ENCODE peak calls at places on chromosome 15, in ten cellular contexts. One of them, this sample, is unnamed.
A peak's percentile ranks its signal among the peaks of the same experiment; 100 is the strongest.

GRCh38 chr15:59206623-59207183 is at the start of gene LDHAL6B:
- DNase-seq in stimulated activated CD4-positive, alpha-beta T cell treated with anti-CD3 and anti-CD28 coated beads, Interleukin-4, amount 100 ng/mL, for 1 hour: no peak
- DNase-seq in T-helper 1 cell: no peak
- DNase-seq in glomerular endothelial cell: no peak
- DNase-seq in AG08395: no peak
- DNase-seq in astrocyte: no peak
- DNase-seq in OCI-M1: no peak
- DNase-seq in nucleus accumbens: no peak
- DNase-seq in D341Med: no peak
- DNase-seq in neural crest cell: no peak
- DNase-seq in this sample: no peak

GRCh38 chr15:57312323-57313133 is 63.8 kb upstream of the CGNL1 start:
- DNase-seq in stimulated activated CD4-positive, alpha-beta T cell treated with anti-CD3 and anti-CD28 coated beads, Interleukin-4, amount 100 ng/mL, for 1 hour: no peak
- DNase-seq in T-helper 1 cell: no peak
- DNase-seq in glomerular endothelial cell: no peak
- DNase-seq in AG08395: no peak
- DNase-seq in astrocyte: no peak
- DNase-seq in OCI-M1: no peak
- DNase-seq in nucleus accumbens: no peak
- DNase-seq in D341Med: no peak
- DNase-seq in neural crest cell: no peak
- DNase-seq in this sample: no peak

GRCh38 chr15:39804026-39804425 is 21.4 kb upstream of the FSIP1 start:
- DNase-seq in stimulated activated CD4-positive, alpha-beta T cell treated with anti-CD3 and anti-CD28 coated beads, Interleukin-4, amount 100 ng/mL, for 1 hour: no peak
- DNase-seq in T-helper 1 cell: no peak
- DNase-seq in glomerular endothelial cell: no peak
- DNase-seq in AG08395: no peak
- DNase-seq in astrocyte: peak; percentile 26
- DNase-seq in OCI-M1: peak; percentile 21
- DNase-seq in nucleus accumbens: no peak
- DNase-seq in D341Med: no peak
- DNase-seq in neural crest cell: no peak
- DNase-seq in this sample: peak; percentile 94

GRCh38 chr15:96416934-96417759 is 86.6 kb downstream of the NR2F2 start:
- DNase-seq in stimulated activated CD4-positive, alpha-beta T cell treated with anti-CD3 and anti-CD28 coated beads, Interleukin-4, amount 100 ng/mL, for 1 hour: no peak
- DNase-seq in T-helper 1 cell: no peak
- DNase-seq in glomerular endothelial cell: no peak
- DNase-seq in AG08395: no peak
- DNase-seq in astrocyte: no peak
- DNase-seq in OCI-M1: no peak
- DNase-seq in nucleus accumbens: no peak
- DNase-seq in D341Med: peak; percentile 48
- DNase-seq in neural crest cell: no peak
- DNase-seq in this sample: peak; percentile 12

GRCh38 chr15:78695849-78696248 is 54.8 kb upstream of the CHRNB4 start:
- DNase-seq in stimulated activated CD4-positive, alpha-beta T cell treated with anti-CD3 and anti-CD28 coated beads, Interleukin-4, amount 100 ng/mL, for 1 hour: no peak
- DNase-seq in T-helper 1 cell: no peak
- DNase-seq in glomerular endothelial cell: no peak
- DNase-seq in AG08395: no peak
- DNase-seq in astrocyte: no peak
- DNase-seq in OCI-M1: peak; percentile 69
- DNase-seq in nucleus accumbens: no peak
- DNase-seq in D341Med: no peak
- DNase-seq in neural crest cell: no peak
- DNase-seq in this sample: no peak

GRCh38 chr15:58355352-58355964 is 76.3 kb upstream of the LIPC start:
- DNase-seq in stimulated activated CD4-positive, alpha-beta T cell treated with anti-CD3 and anti-CD28 coated beads, Interleukin-4, amount 100 ng/mL, for 1 hour: no peak
- DNase-seq in T-helper 1 cell: no peak
- DNase-seq in glomerular endothelial cell: no peak
- DNase-seq in AG08395: no peak
- DNase-seq in astrocyte: no peak
- DNase-seq in OCI-M1: no peak
- DNase-seq in nucleus accumbens: no peak
- DNase-seq in D341Med: no peak
- DNase-seq in neural crest cell: no peak
- DNase-seq in this sample: no peak

GRCh38 chr15:100715571-100716455 is 113.4 kb downstream of the ASB7 start:
- DNase-seq in stimulated activated CD4-positive, alpha-beta T cell treated with anti-CD3 and anti-CD28 coated beads, Interleukin-4, amount 100 ng/mL, for 1 hour: no peak
- DNase-seq in T-helper 1 cell: no peak
- DNase-seq in glomerular endothelial cell: no peak
- DNase-seq in AG08395: no peak
- DNase-seq in astrocyte: no peak
- DNase-seq in OCI-M1: no peak
- DNase-seq in nucleus accumbens: no peak
- DNase-seq in D341Med: no peak
- DNase-seq in neural crest cell: no peak
- DNase-seq in this sample: no peak

GRCh38 chr15:44010114-44010513 is 183.3 kb downstream of the WDR76 start:
- DNase-seq in stimulated activated CD4-positive, alpha-beta T cell treated with anti-CD3 and anti-CD28 coated beads, Interleukin-4, amount 100 ng/mL, for 1 hour: no peak
- DNase-seq in T-helper 1 cell: no peak
- DNase-seq in glomerular endothelial cell: no peak
- DNase-seq in AG08395: peak; percentile 84
- DNase-seq in astrocyte: peak; percentile 83
- DNase-seq in OCI-M1: no peak
- DNase-seq in nucleus accumbens: no peak
- DNase-seq in D341Med: no peak
- DNase-seq in neural crest cell: no peak
- DNase-seq in this sample: peak; percentile 77

GRCh38 chr15:40878785-40879184 is 4.8 kb upstream of the RHOV start:
- DNase-seq in stimulated activated CD4-positive, alpha-beta T cell treated with anti-CD3 and anti-CD28 coated beads, Interleukin-4, amount 100 ng/mL, for 1 hour: no peak
- DNase-seq in T-helper 1 cell: no peak
- DNase-seq in glomerular endothelial cell: no peak
- DNase-seq in AG08395: no peak
- DNase-seq in astrocyte: peak; percentile 44
- DNase-seq in OCI-M1: peak; percentile 30
- DNase-seq in nucleus accumbens: no peak
- DNase-seq in D341Med: no peak
- DNase-seq in neural crest cell: no peak
- DNase-seq in this sample: peak; percentile 75

GRCh38 chr15:57598346-57598745 is 6.6 kb downstream of the MYZAP start:
- DNase-seq in stimulated activated CD4-positive, alpha-beta T cell treated with anti-CD3 and anti-CD28 coated beads, Interleukin-4, amount 100 ng/mL, for 1 hour: no peak
- DNase-seq in T-helper 1 cell: no peak
- DNase-seq in glomerular endothelial cell: no peak
- DNase-seq in AG08395: no peak
- DNase-seq in astrocyte: no peak
- DNase-seq in OCI-M1: no peak
- DNase-seq in nucleus accumbens: no peak
- DNase-seq in D341Med: no peak
- DNase-seq in neural crest cell: no peak
- DNase-seq in this sample: no peak

GRCh38 chr15:101326462-101327146 is 31.6 kb upstream of the SNRPA1 start:
- DNase-seq in stimulated activated CD4-positive, alpha-beta T cell treated with anti-CD3 and anti-CD28 coated beads, Interleukin-4, amount 100 ng/mL, for 1 hour: no peak
- DNase-seq in T-helper 1 cell: no peak
- DNase-seq in glomerular endothelial cell: no peak
- DNase-seq in AG08395: no peak
- DNase-seq in astrocyte: no peak
- DNase-seq in OCI-M1: no peak
- DNase-seq in nucleus accumbens: no peak
- DNase-seq in D341Med: no peak
- DNase-seq in neural crest cell: no peak
- DNase-seq in this sample: no peak

GRCh38 chr15:41804361-41804760 is 23.5 kb upstream of the JMJD7 start:
- DNase-seq in stimulated activated CD4-positive, alpha-beta T cell treated with anti-CD3 and anti-CD28 coated beads, Interleukin-4, amount 100 ng/mL, for 1 hour: no peak
- DNase-seq in T-helper 1 cell: no peak
- DNase-seq in glomerular endothelial cell: no peak
- DNase-seq in AG08395: no peak
- DNase-seq in astrocyte: no peak
- DNase-seq in OCI-M1: no peak
- DNase-seq in nucleus accumbens: no peak
- DNase-seq in D341Med: no peak
- DNase-seq in neural crest cell: no peak
- DNase-seq in this sample: no peak

GRCh38 chr15:100928632-100929280 is 9.6 kb downstream of the LRRK1 start:
- DNase-seq in stimulated activated CD4-positive, alpha-beta T cell treated with anti-CD3 and anti-CD28 coated beads, Interleukin-4, amount 100 ng/mL, for 1 hour: no peak
- DNase-seq in T-helper 1 cell: no peak
- DNase-seq in glomerular endothelial cell: no peak
- DNase-seq in AG08395: no peak
- DNase-seq in astrocyte: no peak
- DNase-seq in OCI-M1: no peak
- DNase-seq in nucleus accumbens: no peak
- DNase-seq in D341Med: no peak
- DNase-seq in neural crest cell: no peak
- DNase-seq in this sample: no peak

GRCh38 chr15:82804575-82804949 is 1.3 kb downstream of the FSD2 start:
- DNase-seq in stimulated activated CD4-positive, alpha-beta T cell treated with anti-CD3 and anti-CD28 coated beads, Interleukin-4, amount 100 ng/mL, for 1 hour: no peak
- DNase-seq in T-helper 1 cell: no peak
- DNase-seq in glomerular endothelial cell: no peak
- DNase-seq in AG08395: no peak
- DNase-seq in astrocyte: peak; percentile 10
- DNase-seq in OCI-M1: peak; percentile 8
- DNase-seq in nucleus accumbens: no peak
- DNase-seq in D341Med: no peak
- DNase-seq in neural crest cell: no peak
- DNase-seq in this sample: no peak

GRCh38 chr15:22952826-22953579 is 27.2 kb downstream of the CYFIP1 start:
- DNase-seq in stimulated activated CD4-positive, alpha-beta T cell treated with anti-CD3 and anti-CD28 coated beads, Interleukin-4, amount 100 ng/mL, for 1 hour: no peak
- DNase-seq in T-helper 1 cell: no peak
- DNase-seq in glomerular endothelial cell: no peak
- DNase-seq in AG08395: peak; percentile 73
- DNase-seq in astrocyte: no peak
- DNase-seq in OCI-M1: no peak
- DNase-seq in nucleus accumbens: no peak
- DNase-seq in D341Med: peak; percentile 36
- DNase-seq in neural crest cell: no peak
- DNase-seq in this sample: no peak